ENCODE peak calls at places on chromosomes 2 and 18, in four cellular contexts. G, P, Q and C are unnamed samples.

GRCh38 chr2:64410673-64411072 is 43.3 kb upstream of the LGALSL start:
- DNase-seq in P (peak; percentile 9), G (no peak), Q (no peak), C (no peak)

GRCh38 chr18:55781481-55781957 is 193.5 kb upstream of the TCF4 start:
- DNase-seq in P (peak; percentile 76), G (no peak), Q (peak; percentile 72), C (peak; percentile 14)

GRCh38 chr2:199484927-199485326 is 27.2 kb upstream of the SATB2 start:
- DNase-seq in Q (no peak), G (no peak), P (peak; percentile 40), C (no peak)

GRCh38 chr2:71250945-71251344 is 24.0 kb upstream of the PAIP2B start:
- DNase-seq in G (no peak), Q (no peak), P (no peak), C (no peak)

GRCh38 chr18:7096838-7097237 is 20.8 kb downstream of the LAMA1 start:
- DNase-seq in P (no peak), Q (no peak), G (no peak), C (no peak)

GRCh38 chr2:2834105-2834504 is 503.0 kb upstream of the MYT1L start:
- DNase-seq in Q (no peak), P (no peak), G (no peak), C (no peak)

GRCh38 chr2:62084823-62085222 is 111.1 kb upstream of the B3GNT2 start:
- DNase-seq in G (no peak), Q (no peak), P (no peak), C (no peak)

GRCh38 chr2:70044290-70045040 is 42.8 kb upstream of the PCBP1 start:
- DNase-seq in Q (no peak), G (no peak), P (no peak), C (no peak)

GRCh38 chr2:60066096-60066839 is 487.2 kb downstream of the BCL11A start:
- DNase-seq in G (no peak), P (no peak), Q (no peak), C (no peak)

GRCh38 chr18:11310476-11311086 is 161.2 kb upstream of the PIEZO2 start:
- DNase-seq in P (peak; percentile 61), Q (no peak), G (no peak), C (no peak)

GRCh38 chr2:25483584-25484266 is 142.0 kb upstream of the DNMT3A start:
- DNase-seq in Q (no peak), G (no peak), P (no peak), C (no peak)

GRCh38 chr2:174608866-174609214 is 11.2 kb upstream of the WIPF1 start:
- DNase-seq in P (no peak), Q (no peak), G (no peak), C (no peak)

GRCh38 chr18:58596265-58596681 is 32.6 kb downstream of the ALPK2 start:
- DNase-seq in Q (no peak), P (no peak), G (no peak), C (no peak)

GRCh38 chr2:99545066-99545465 is 55.2 kb upstream of the REV1 start:
- DNase-seq in Q (no peak), P (peak; percentile 20), G (no peak), C (no peak)

GRCh38 chr2:173401716-173402326 is 47.1 kb downstream of the CDCA7 start:
- DNase-seq in P (peak; percentile 36), G (no peak), Q (no peak), C (no peak)

GRCh38 chr2:73983322-73984202 is 1.1 kb upstream of the TET3 start:
- DNase-seq in Q (peak; percentile 45), G (peak; percentile 35), P (no peak), C (no peak)

GRCh38 chr2:29295843-29296242 is 180.6 kb downstream of the CLIP4 start:
- DNase-seq in Q (peak; percentile 56), P (peak; percentile 55), G (no peak), C (no peak)

GRCh38 chr2:165203689-165204559 is at the start of gene SCN3A:
- DNase-seq in G (peak; percentile 28), P (peak; percentile 69), Q (peak; percentile 41), C (no peak)

GRCh38 chr2:106886916-106887758 is 1.2 kb upstream of the ST6GAL2 start:
- DNase-seq in P (peak; percentile 29), Q (peak; percentile 69), G (no peak), C (no peak)

GRCh38 chr2:44940053-44940494 is 1.4 kb upstream of the SIX3 start:
- DNase-seq in P (no peak), G (no peak), Q (peak; percentile 13), C (no peak)

GRCh38 chr2:44940612-44941464 is 664 bp upstream of the SIX3 start:
- DNase-seq in G (no peak), Q (peak; percentile 33), P (no peak), C (no peak)

GRCh38 chr2:44943031-44943692 is 1.7 kb downstream of the SIX3 start:
- DNase-seq in Q (peak; percentile 25), G (no peak), P (peak; percentile 46), C (no peak)

GRCh38 chr2:44942304-44943030 is 965 bp downstream of the SIX3 start:
- DNase-seq in P (peak; percentile 43), Q (peak; percentile 33), G (no peak), C (no peak)

DNA sequence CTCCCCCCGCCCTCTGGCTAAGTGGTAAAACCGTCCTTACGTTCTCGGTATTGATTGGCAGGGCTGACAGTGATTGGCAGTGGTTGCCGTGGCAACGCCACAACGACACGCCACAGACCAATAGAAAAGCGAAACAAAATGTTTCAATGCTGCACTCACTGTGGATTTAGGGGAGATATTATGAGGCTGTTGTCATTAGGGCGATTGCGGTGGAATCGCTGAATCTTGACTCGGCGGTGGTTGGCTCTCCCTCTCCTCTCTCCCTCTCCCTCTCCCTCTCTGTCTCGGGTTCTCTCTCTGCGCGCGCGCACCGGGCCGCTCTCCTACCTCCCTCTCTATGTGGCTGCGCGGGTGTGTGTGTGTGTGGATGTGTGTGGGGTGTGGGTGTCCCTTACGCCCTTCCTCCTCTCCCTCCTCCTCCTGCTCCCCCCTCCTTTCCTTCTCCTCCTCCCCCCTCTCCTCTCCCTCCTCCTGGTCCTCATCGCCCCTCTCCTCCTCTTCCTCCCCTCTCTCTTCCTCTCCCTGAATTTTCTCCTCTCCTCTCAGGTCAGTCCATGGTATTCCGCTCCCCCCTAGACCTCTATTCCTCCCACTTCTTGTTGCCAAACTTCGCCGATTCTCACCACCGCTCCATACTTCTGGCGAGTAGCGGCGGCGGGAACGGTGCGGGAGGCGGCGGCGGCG is at the start of gene SIX3:
- DNase-seq in P (peak; percentile 58), Q (peak; percentile 47), G (no peak), C (no peak)
- H3K4me3 ChIP-seq in P (peak within 1 kb of the TSS; percentile 61), Q (peak within 1 kb of the TSS; percentile 61), G (peak within 1 kb of the TSS; percentile 39), C (peak within 1 kb of the TSS; percentile 19)

GRCh38 chr18:22913861-22914260 is 19.3 kb upstream of the RBBP8 start:
- DNase-seq in Q (no peak), G (no peak), P (no peak), C (no peak)
- H3K4me3 ChIP-seq in Q (no peak overlapping the region), G (no peak overlapping the region), P (no peak overlapping the region), C (no peak overlapping the region)

GRCh38 chr18:57439617-57439975 is 4.4 kb downstream of the ONECUT2 start:
- DNase-seq in G (no peak), Q (no peak), P (no peak), C (no peak)
- H3K4me3 ChIP-seq in G (no peak overlapping the region), Q (peak overlapping the region; percentile 23), P (no peak overlapping the region), C (no peak overlapping the region)

DNA sequence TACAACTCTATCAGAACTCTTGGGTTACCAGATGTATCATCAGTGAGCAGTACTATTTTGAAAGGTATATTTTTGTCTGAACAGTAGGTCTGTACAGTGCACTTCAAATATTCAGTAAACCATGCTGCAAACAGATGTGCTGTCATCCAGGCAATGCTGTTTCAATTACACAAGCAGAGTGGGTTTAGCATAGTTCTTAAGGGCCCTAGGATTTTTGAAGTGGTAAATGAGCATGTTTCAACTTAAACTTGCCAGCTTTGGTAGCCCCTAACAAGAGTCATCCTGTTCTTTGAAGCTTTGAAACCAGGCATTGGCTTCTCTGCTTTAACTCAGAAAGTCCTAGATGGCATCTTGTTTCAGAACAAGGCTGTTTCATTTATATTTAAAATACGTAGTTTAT is 1519.9 kb downstream of the SUCLG1 start:
- DNase-seq in P (no peak), G (no peak), Q (no peak), C (no peak)
- H3K4me3 ChIP-seq in P (no peak overlapping the region), G (no peak overlapping the region), Q (no peak overlapping the region), C (no peak overlapping the region)

DNA sequence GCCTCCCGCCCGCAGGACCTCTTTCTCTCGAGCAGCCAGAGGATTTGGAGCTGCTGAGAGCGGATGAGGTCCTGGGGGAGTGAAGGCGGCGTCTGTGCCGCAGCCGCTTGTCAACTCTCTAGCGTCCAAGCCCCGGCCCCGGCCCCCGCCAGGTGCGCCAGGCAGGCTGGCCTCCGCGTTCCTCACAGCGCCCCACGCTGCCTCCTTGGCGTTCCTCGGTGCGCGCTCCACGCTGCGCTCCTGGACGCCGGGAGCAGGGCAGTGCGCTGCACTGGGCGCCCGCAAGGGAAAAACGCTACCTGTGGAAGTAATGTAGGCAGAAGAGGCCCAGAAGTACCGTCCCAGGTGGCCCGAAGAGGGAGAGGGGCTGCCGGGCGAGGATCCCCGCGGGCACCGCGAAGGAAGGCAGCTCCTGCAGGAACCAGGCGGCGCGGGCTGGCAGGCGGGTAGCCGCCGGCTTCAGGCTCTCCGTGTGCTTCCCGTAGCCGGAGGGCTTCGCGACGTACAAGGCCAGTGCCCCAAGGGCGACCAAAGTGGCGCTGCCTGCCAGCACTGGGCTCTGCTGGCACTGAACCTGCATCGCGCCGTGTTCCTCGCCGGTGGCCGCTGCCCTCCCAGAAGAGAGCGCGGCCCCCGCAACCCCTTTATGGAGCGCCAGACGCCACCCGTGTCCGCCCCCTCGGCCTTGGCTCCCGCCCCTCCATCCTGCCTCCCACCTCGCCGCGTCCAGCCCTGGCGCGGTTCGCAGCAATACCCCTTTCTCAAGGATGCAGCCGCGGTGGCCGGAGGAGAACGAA is at the start of gene SRD5A2:
- DNase-seq in P (no peak), Q (no peak), G (no peak), C (no peak)
- H3K4me3 ChIP-seq in P (no peak within 1 kb of the TSS), Q (peak within 1 kb of the TSS; percentile 6), G (no peak within 1 kb of the TSS), C (no peak within 1 kb of the TSS)

DNA sequence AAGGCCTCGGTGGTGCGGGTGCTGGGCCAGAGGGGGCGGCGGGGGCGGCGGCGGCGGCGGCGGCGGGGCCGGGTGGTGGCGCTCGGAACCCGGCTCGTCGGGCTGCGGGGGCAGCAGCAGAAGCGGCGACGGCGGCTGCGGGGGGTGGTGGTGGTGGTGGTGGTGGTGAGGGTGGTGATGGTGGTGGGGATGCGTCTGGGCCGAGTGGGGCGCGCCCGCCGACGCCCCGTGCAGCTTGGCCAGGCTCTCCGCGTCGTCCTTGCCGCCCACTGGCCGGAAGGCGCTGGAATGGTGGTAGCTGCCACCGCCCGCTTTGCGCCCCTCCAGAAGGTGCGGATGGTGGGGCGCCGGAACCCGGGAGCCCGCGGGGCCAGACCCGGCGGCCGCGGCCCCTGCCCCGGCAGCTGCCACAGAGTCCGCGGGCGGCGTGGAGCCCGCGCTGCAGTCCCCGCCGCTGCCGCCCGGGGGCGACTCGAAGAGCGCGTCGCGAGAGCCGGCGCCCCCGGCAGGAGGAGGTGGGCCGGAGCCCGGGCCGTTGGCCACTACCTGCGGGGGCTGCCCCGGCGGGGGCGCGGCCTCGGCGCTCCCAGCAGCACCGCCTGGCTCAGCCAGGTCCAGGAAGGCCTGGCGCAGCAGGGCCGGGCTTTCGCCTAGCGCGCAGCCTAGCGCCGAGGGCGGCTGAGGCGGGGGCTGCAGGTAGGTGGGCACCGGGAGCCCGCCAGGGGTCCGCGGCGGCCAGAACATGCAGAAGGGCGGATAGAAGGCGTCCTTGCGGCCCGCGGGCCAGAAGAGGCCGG is 4.2 kb downstream of the SKOR2 start:
- DNase-seq in G (no peak), Q (no peak), P (no peak), C (no peak)
- H3K4me3 ChIP-seq in G (no peak overlapping the region), Q (no peak overlapping the region), P (no peak overlapping the region), C (no peak overlapping the region)